ENCODE peak calls at places on chromosomes 6 and 20, in ten cellular contexts. D is cardiac muscle cell, N is ovary, G is esophagus muscularis mucosa, M is mammary epithelial cell, U is Karpas-422, Y is uterus, P is IMR-90, L is AG04450, J is pancreas. Q is an unnamed sample. For H3K9me3, the result is how much of the 10 kb centered on the place peaks cover.

GRCh38 chr6:79605968-79606764 is 25.0 kb upstream of the SH3BGRL2 start:
- DNase-seq in D (no peak), P (no peak), M (no peak), N (no peak), J (no peak), G (no peak), Y (no peak), L (no peak), U (no peak), Q (no peak)

GRCh38 chr6:45327956-45328522 is at the start of gene RUNX2:
- DNase-seq in U (no peak), D (peak), L (peak), M (peak), J (no peak), P (peak), Y (no peak), N (no peak), G (no peak), Q (no peak)

GRCh38 chr20:25009218-25010145 is 16.9 kb upstream of the APMAP start:
- DNase-seq in J (peak), Y (peak), N (no peak), G (no peak), P (no peak), M (no peak), D (no peak), U (no peak), L (no peak), Q (peak)

GRCh38 chr6:10042280-10042679 is 372.6 kb downstream of the TFAP2A start:
- DNase-seq in J (no peak), M (no peak), G (no peak), D (no peak), Y (no peak), U (no peak), N (no peak), L (no peak), P (no peak), Q (no peak)

GRCh38 chr6:24775520-24776058 is 852 bp downstream of the GMNN start:
- DNase-seq in L (no peak), G (no peak), M (peak), J (no peak), P (peak), D (peak), Y (no peak), N (no peak), U (peak), Q (no peak)

GRCh38 chr6:165899592-165899991 is 236.6 kb upstream of the PDE10A start:
- DNase-seq in N (no peak), G (no peak), M (no peak), P (no peak), Y (no peak), U (no peak), J (no peak), D (no peak), L (no peak), Q (no peak)

GRCh38 chr20:25238319-25239037 is 9.4 kb upstream of the PYGB start:
- DNase-seq in G (no peak), M (peak), J (no peak), Y (no peak), D (no peak), N (no peak), U (no peak), P (peak), L (no peak), Q (no peak)

GRCh38 chr6:47413752-47414516 is 63.7 kb upstream of the CD2AP start:
- DNase-seq in G (no peak), M (peak), L (peak), J (no peak), N (no peak), P (peak), D (peak), Y (peak), U (peak), Q (no peak)

GRCh38 chr20:3408251-3408637 is 775 bp upstream of the DNAAF9 start:
- DNase-seq in U (no peak), G (no peak), N (no peak), Y (no peak), D (no peak), P (no peak), M (no peak), L (no peak), J (no peak), Q (no peak)

GRCh38 chr20:38127011-38127621 is 38.0 kb downstream of the TGM2 start:
- DNase-seq in G (no peak), P (peak), L (no peak), D (no peak), N (peak), Y (peak), U (no peak), J (peak), M (peak), Q (peak)

GRCh38 chr20:52031574-52032303 is 159.8 kb downstream of the ZFP64 start:
- DNase-seq in J (no peak), U (no peak), L (peak), D (no peak), P (peak), G (no peak), Y (no peak), M (no peak), N (peak), Q (no peak)

GRCh38 chr20:45088247-45088646 is 12.7 kb downstream of the KCNS1 start:
- DNase-seq in P (peak), J (no peak), L (peak), G (no peak), Y (no peak), U (no peak), M (peak), N (no peak), D (no peak), Q (no peak)

GRCh38 chr6:147549531-147549930 is 41.0 kb downstream of the SAMD5 start:
- DNase-seq in J (no peak), G (no peak), D (no peak), N (no peak), P (peak), L (no peak), M (no peak), U (no peak), Y (no peak), Q (no peak)

GRCh38 chr6:34243901-34244884 is 4.6 kb downstream of the SMIM29 start:
- DNase-seq in U (no peak), Y (peak), L (peak), D (no peak), G (no peak), J (peak), P (peak), N (peak), M (peak), Q (no peak)

GRCh38 chr6:44655368-44656342 is 268.1 kb downstream of the CDC5L start:
- DNase-seq in M (peak), Y (peak), D (peak), J (peak), L (no peak), U (peak), N (peak), P (peak), G (peak), Q (peak)

GRCh38 chr20:34030453-34030852 is 36.7 kb downstream of the RALY start:
- DNase-seq in M (no peak), G (no peak), J (no peak), N (no peak), P (no peak), D (no peak), Y (no peak), L (no peak), U (no peak), Q (no peak)
- H3K9me3 ChIP-seq in M (under half), G (under half), J (under half), N (under half), P (under half), D (under half), Y (under half), L (under half), U (under half), Q (under half)

GRCh38 chr20:36571564-36572504 is 1.6 kb upstream of the TGIF2 start:
- DNase-seq in G (no peak), N (no peak), M (no peak), D (peak), P (no peak), L (no peak), U (no peak), J (no peak), Y (no peak), Q (no peak)
- H3K4me3 ChIP-seq in G (no peak), N (no peak), M (no peak), D (peak), P (no peak), L (no peak), U (peak), J (no peak), Y (no peak), Q (no peak)

DNA sequence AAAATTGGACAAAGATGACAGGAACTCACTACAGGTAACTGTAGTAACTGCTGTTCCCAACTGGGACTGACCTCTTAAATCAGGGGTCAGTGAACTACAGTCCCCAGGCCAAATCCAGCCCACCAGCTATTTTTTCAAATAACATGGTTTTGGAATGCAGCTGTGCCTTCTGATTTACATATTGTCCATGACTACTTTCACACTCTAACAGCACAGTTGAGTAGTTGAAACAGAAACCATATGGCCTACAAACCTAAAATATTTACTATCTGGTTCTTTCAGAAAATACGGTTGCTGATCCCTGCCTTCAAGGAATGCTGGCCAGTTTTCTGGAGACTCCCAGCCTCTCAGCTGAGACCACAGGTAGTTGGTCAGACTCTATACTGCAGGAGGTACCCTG is 196.9 kb upstream of the PRND start:
- DNase-seq in L (no peak), D (no peak), Y (no peak), M (no peak), G (no peak), P (no peak), U (no peak), J (no peak), N (no peak), Q (no peak)
- H3K27ac ChIP-seq in L (no peak), D (no peak), Y (no peak), M (no peak), G (no peak), P (no peak), U (no peak), J (no peak), N (no peak), Q (no peak)

GRCh38 chr6:169411296-169411695 is 157.7 kb upstream of the THBS2 start:
- DNase-seq in N (no peak), P (no peak), G (peak), U (no peak), Y (no peak), J (no peak), L (no peak), M (no peak), D (no peak), Q (no peak)

GRCh38 chr6:169407338-169407737 is 153.7 kb upstream of the THBS2 start:
- DNase-seq in Y (no peak), N (no peak), P (no peak), M (no peak), J (no peak), D (no peak), L (no peak), G (no peak), U (no peak), Q (no peak)

GRCh38 chr6:169409742-169410312 is 156.2 kb upstream of the THBS2 start:
- DNase-seq in J (no peak), N (no peak), P (no peak), M (peak), G (peak), Y (no peak), D (no peak), U (no peak), L (no peak), Q (no peak)

GRCh38 chr6:169415179-169415578 is 161.5 kb upstream of the THBS2 start:
- DNase-seq in L (no peak), G (no peak), J (no peak), N (no peak), U (no peak), P (no peak), M (no peak), D (no peak), Y (no peak), Q (no peak)

GRCh38 chr6:169411722-169412121 is 158.1 kb upstream of the THBS2 start:
- DNase-seq in D (no peak), N (no peak), U (no peak), M (no peak), Y (no peak), L (no peak), G (peak), J (no peak), P (no peak), Q (no peak)
- H3K9me3 ChIP-seq in D (under half), N (under half), U (under half), M (under half), Y (under half), L (under half), G (under half), J (under half), P (under half), Q (under half)